ENCODE peak calls at places on chromosome 10, in nine cellular contexts. B is CD4-positive, alpha-beta T cell; A is GM23338; V is uterus; J is astrocyte; K is Panc1; I is hepatocyte; Y is left ventricle myocardium inferior; F is sigmoid colon. G is an unnamed sample.

GRCh38 chr10:17001297-17001744 is 128.3 kb downstream of the CUBN start:
- DNase-seq in I (no peak), A (no peak), J (no peak), B (no peak), K (no peak), V (peak; percentile 52), Y (peak; percentile 31), F (no peak), G (no peak)

GRCh38 chr10:89414879-89415821 is 782 bp downstream of the IFIT5 start:
- DNase-seq in K (no peak), Y (peak; percentile 40), V (peak; percentile 46), A (peak; percentile 60), J (peak; percentile 21), F (peak; percentile 76), B (peak; percentile 61), I (peak; percentile 62), G (peak; percentile 55)

GRCh38 chr10:32379314-32379949 is 32.5 kb upstream of the EPC1 start:
- DNase-seq in A (peak; percentile 69), B (no peak), K (no peak), Y (no peak), J (peak; percentile 74), I (peak; percentile 68), V (no peak), F (no peak), G (no peak)

GRCh38 chr10:77574436-77574835 is 63.2 kb downstream of the KCNMA1 start:
- DNase-seq in I (no peak), V (no peak), A (no peak), J (no peak), F (no peak), Y (no peak), K (no peak), B (no peak), G (no peak)

GRCh38 chr10:101772017-101772894 is 3.7 kb downstream of the FGF8 start:
- DNase-seq in A (no peak), I (no peak), Y (no peak), F (peak; percentile 33), K (no peak), B (no peak), J (no peak), V (no peak), G (no peak)

GRCh38 chr10:46198516-46198915 is 88.3 kb upstream of the ANTXRL start:
- DNase-seq in V (no peak), J (no peak), K (no peak), I (no peak), F (no peak), Y (no peak), B (no peak), A (no peak), G (no peak)

GRCh38 chr10:20466731-20467130 is 430.4 kb downstream of the NEBL start:
- DNase-seq in V (no peak), A (no peak), B (no peak), F (no peak), J (peak; percentile 61), I (no peak), Y (no peak), K (no peak), G (no peak)

GRCh38 chr10:109994711-109995110 is 13.1 kb upstream of the ADD3 start:
- DNase-seq in A (no peak), J (no peak), V (no peak), K (no peak), Y (no peak), F (no peak), B (no peak), I (no peak), G (no peak)

GRCh38 chr10:128097783-128098182 is 28.4 kb downstream of the MKI67 start:
- DNase-seq in B (no peak), A (no peak), J (peak; percentile 20), I (no peak), V (no peak), F (no peak), Y (no peak), K (no peak), G (no peak)

GRCh38 chr10:29648114-29648982 is 13.6 kb upstream of the SVIL start:
- DNase-seq in V (no peak), K (no peak), J (peak; percentile 49), B (no peak), Y (no peak), I (no peak), A (no peak), F (no peak), G (no peak)

GRCh38 chr10:125661942-125662515 is 20.9 kb downstream of the TEX36 start:
- DNase-seq in F (no peak), K (no peak), I (peak; percentile 50), J (peak; percentile 91), B (no peak), V (no peak), Y (no peak), A (no peak), G (no peak)

GRCh38 chr10:25178411-25178810 is 3.6 kb downstream of the GPR158 start:
- DNase-seq in B (no peak), K (no peak), A (no peak), Y (no peak), V (no peak), F (no peak), J (no peak), I (no peak), G (no peak)

GRCh38 chr10:104066945-104067344 is 18.7 kb downstream of the COL17A1 start:
- DNase-seq in K (no peak), J (no peak), V (no peak), Y (no peak), I (no peak), A (peak; percentile 51), B (no peak), F (no peak), G (no peak)

GRCh38 chr10:71710519-71710918 is 9.1 kb downstream of the C10orf105 start:
- DNase-seq in F (no peak), V (no peak), A (no peak), K (no peak), J (no peak), I (no peak), Y (no peak), B (no peak), G (no peak)
- H3K27ac ChIP-seq in F (no peak overlapping the region), V (no peak overlapping the region), A (no peak overlapping the region), K (no peak overlapping the region), J (no peak overlapping the region), I (no peak overlapping the region), Y (no peak overlapping the region), B (no peak overlapping the region), G (no peak overlapping the region)

GRCh38 chr10:72277996-72278667 is 4.4 kb downstream of the DDIT4 start:
- DNase-seq in F (no peak), K (no peak), B (no peak), V (no peak), Y (no peak), I (no peak), A (no peak), J (no peak), G (no peak)
- H3K27ac ChIP-seq in F (no peak overlapping the region), K (peak overlapping the region; percentile 91), B (peak overlapping the region; percentile 7), V (no peak overlapping the region), Y (peak overlapping the region; percentile 100), I (peak overlapping the region; percentile 91), A (no peak overlapping the region), J (no peak overlapping the region), G (no peak overlapping the region)

GRCh38 chr10:115958043-115958442 is 315.0 kb downstream of the GFRA1 start:
- DNase-seq in V (no peak), Y (no peak), B (no peak), I (no peak), K (no peak), J (no peak), F (no peak), A (peak; percentile 51), G (no peak)
- H3K27ac ChIP-seq in V (no peak overlapping the region), Y (no peak overlapping the region), B (no peak overlapping the region), I (no peak overlapping the region), K (no peak overlapping the region), J (no peak overlapping the region), F (no peak overlapping the region), A (peak overlapping the region; percentile 5), G (no peak overlapping the region)

GRCh38 chr10:61992059-61992460 is 90.6 kb downstream of the ARID5B start:
- DNase-seq in I (no peak), J (peak; percentile 49), F (no peak), B (no peak), K (no peak), V (no peak), A (no peak), Y (no peak), G (peak; percentile 73)

GRCh38 chr10:61994404-61995031 is 93.0 kb downstream of the ARID5B start:
- DNase-seq in K (no peak), A (peak; percentile 28), F (no peak), I (no peak), V (no peak), Y (no peak), B (no peak), J (no peak), G (no peak)

GRCh38 chr10:61992683-61993629 is 91.5 kb downstream of the ARID5B start:
- DNase-seq in F (peak; percentile 86), Y (peak; percentile 23), A (no peak), J (peak; percentile 93), B (no peak), V (peak; percentile 36), I (peak; percentile 58), K (no peak), G (peak; percentile 75)

GRCh38 chr10:61995093-61995492 is 93.6 kb downstream of the ARID5B start:
- DNase-seq in V (no peak), A (no peak), B (no peak), K (no peak), J (no peak), Y (no peak), F (no peak), I (no peak), G (no peak)

DNA sequence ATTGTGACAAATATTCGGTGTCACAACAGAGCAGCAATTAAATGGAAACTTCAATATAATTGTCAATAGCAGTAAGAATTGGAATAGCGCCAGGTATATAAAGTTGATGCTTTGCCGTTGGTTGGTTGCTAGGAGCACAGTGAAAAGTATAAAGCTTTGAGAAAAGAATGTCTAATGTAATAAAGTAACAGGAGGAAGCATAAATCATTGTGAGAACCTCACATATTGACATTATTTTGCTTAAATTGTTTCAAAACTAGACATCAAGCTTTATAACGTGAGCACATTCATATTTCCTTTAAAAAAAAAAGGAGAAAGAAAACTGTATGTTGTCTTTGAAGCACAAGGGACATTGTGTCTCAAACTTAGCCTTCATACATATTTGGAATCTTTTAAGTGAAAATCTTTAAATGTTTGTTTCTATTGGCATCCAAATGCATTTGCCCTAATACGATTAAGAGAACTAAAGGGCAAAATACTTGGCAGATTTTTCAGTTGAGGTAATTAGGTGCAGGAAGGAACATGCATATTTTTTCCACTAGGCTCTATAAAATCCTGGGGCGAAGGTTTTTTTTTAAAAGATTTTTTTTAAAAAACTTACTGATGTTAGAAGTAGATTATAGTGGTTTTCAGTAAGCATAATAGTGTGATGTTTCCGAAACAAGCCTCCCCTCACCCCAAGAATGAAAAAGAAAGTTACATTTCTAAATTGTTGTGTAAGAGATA is 92.3 kb downstream of the ARID5B start:
- DNase-seq in B (no peak), A (no peak), J (peak; percentile 44), K (no peak), F (no peak), Y (no peak), I (no peak), V (no peak), G (no peak)
- H3K27ac ChIP-seq in B (peak overlapping the region; percentile 64), A (no peak overlapping the region), J (peak overlapping the region; percentile 65), K (peak overlapping the region; percentile 60), F (peak overlapping the region; percentile 77), Y (peak overlapping the region; percentile 75), I (peak overlapping the region; percentile 84), V (peak overlapping the region; percentile 40), G (no peak overlapping the region)

GRCh38 chr10:3527144-3527543 is 257.9 kb downstream of the KLF6 start:
- DNase-seq in I (no peak), A (no peak), B (no peak), V (no peak), F (no peak), K (no peak), J (peak; percentile 86), Y (no peak), G (no peak)
- H3K27ac ChIP-seq in I (peak overlapping the region; percentile 58), A (no peak overlapping the region), B (no peak overlapping the region), V (peak overlapping the region; percentile 64), F (peak overlapping the region; percentile 80), K (no peak overlapping the region), J (peak overlapping the region; percentile 85), Y (peak overlapping the region; percentile 59), G (peak overlapping the region; percentile 52)

GRCh38 chr10:72819053-72819452 is 74.5 kb upstream of the OIT3 start:
- DNase-seq in A (no peak), Y (no peak), F (no peak), K (no peak), V (no peak), B (no peak), I (no peak), J (no peak), G (no peak)
- H3K27ac ChIP-seq in A (no peak overlapping the region), Y (no peak overlapping the region), F (no peak overlapping the region), K (no peak overlapping the region), V (no peak overlapping the region), B (no peak overlapping the region), I (no peak overlapping the region), J (no peak overlapping the region), G (no peak overlapping the region)

G was measured in adrenal gland.